ENCODE peak calls at places on chromosomes 3 and 15, in seven cellular contexts. S is IMR-90, N is H9, L is mesenchymal stem cell, M is mesendoderm, P is H1, A is trophoblast cell. H is an unnamed sample.

GRCh38 chr3:134446800-134447199 is 39.0 kb downstream of the ANAPC13 start:
- DNase-seq in S (peak), N (no peak), L (peak), M (no peak), P (peak), A (no peak), H (no peak)

GRCh38 chr3:106428565-106428994 is 559.8 kb upstream of the CBLB start:
- DNase-seq in S (peak), N (no peak), L (peak), M (peak), P (no peak), A (peak), H (no peak)

GRCh38 chr3:48248095-48248863 is 7.4 kb downstream of the ZNF589 start:
- DNase-seq in S (no peak), N (no peak), L (no peak), M (no peak), P (no peak), A (no peak), H (no peak)

GRCh38 chr3:16265455-16265786 is 409 bp downstream of the OXNAD1 start:
- DNase-seq in S (no peak), N (no peak), L (no peak), M (no peak), P (no peak), A (no peak), H (no peak)

GRCh38 chr3:149575213-149575961 is 82.4 kb downstream of the WWTR1 start:
- DNase-seq in S (peak), N (no peak), L (peak), M (peak), P (no peak), A (no peak), H (no peak)

GRCh38 chr3:86554346-86554745 is 436.6 kb downstream of the VGLL3 start:
- DNase-seq in S (no peak), N (no peak), L (no peak), M (peak), P (no peak), A (no peak), H (no peak)

GRCh38 chr15:42772126-42772525 is 35.2 kb upstream of the CDAN1 start:
- DNase-seq in S (no peak), N (no peak), L (no peak), M (no peak), P (no peak), A (no peak), H (no peak)

GRCh38 chr3:10338164-10338470 is 17.2 kb upstream of the SEC13 start:
- DNase-seq in S (no peak), N (no peak), L (no peak), M (no peak), P (no peak), A (no peak), H (no peak)

GRCh38 chr15:51861557-51862350 is 32.3 kb downstream of the TMOD3 start:
- DNase-seq in S (no peak), N (no peak), L (no peak), M (no peak), P (no peak), A (no peak), H (no peak)

GRCh38 chr3:8205876-8206275 is 295.7 kb upstream of the LMCD1 start:
- DNase-seq in S (no peak), N (no peak), L (no peak), M (no peak), P (no peak), A (no peak), H (no peak)

GRCh38 chr15:52262364-52262763 is 33.2 kb downstream of the MYO5C start:
- DNase-seq in S (no peak), N (no peak), L (peak), M (peak), P (no peak), A (no peak), H (peak)

GRCh38 chr15:73338058-73338457 is 30.7 kb downstream of the HCN4 start:
- DNase-seq in S (no peak), N (no peak), L (no peak), M (no peak), P (no peak), A (no peak), H (no peak)

GRCh38 chr3:153633407-153633806 is 471.4 kb downstream of the RAP2B start:
- DNase-seq in S (no peak), N (no peak), L (no peak), M (no peak), P (no peak), A (no peak), H (no peak)

GRCh38 chr15:64580696-64581407 is 120.5 kb downstream of the ZNF609 start:
- DNase-seq in S (no peak), N (no peak), L (no peak), M (no peak), P (no peak), A (no peak), H (no peak)

GRCh38 chr3:64922213-64922612 is 234.4 kb upstream of the ADAMTS9 start:
- DNase-seq in S (no peak), N (no peak), L (no peak), M (no peak), P (no peak), A (no peak), H (no peak)

GRCh38 chr3:168091961-168092360 is 3.8 kb downstream of the GOLIM4 start:
- DNase-seq in S (no peak), N (no peak), L (no peak), M (no peak), P (no peak), A (no peak), H (no peak)

GRCh38 chr3:51698209-51698608 is 8.7 kb upstream of the GRM2 start:
- DNase-seq in S (no peak), N (no peak), L (no peak), M (no peak), P (no peak), A (no peak), H (no peak)
- H2BK5ac ChIP-seq in S (no peak), N (no peak), L (no peak), M (no peak), P (no peak), A (no peak), H (peak)

GRCh38 chr15:67914028-67914427 is 74.2 kb upstream of the RNU6-1 start:
- DNase-seq in S (no peak), N (no peak), L (no peak), M (no peak), P (no peak), A (peak), H (no peak)

GRCh38 chr15:67908756-67909155 is 68.9 kb upstream of the RNU6-1 start:
- DNase-seq in S (no peak), N (no peak), L (no peak), M (no peak), P (no peak), A (no peak), H (no peak)

GRCh38 chr15:67914537-67915373 is 74.9 kb upstream of the RNU6-1 start:
- DNase-seq in S (peak), N (peak), L (peak), M (peak), P (peak), A (no peak), H (peak)

GRCh38 chr15:67915374-67916050 is 75.7 kb upstream of the RNU6-1 start:
- DNase-seq in S (no peak), N (no peak), L (peak), M (peak), P (peak), A (no peak), H (no peak)

GRCh38 chr15:67911727-67912126 is 71.9 kb upstream of the RNU6-1 start:
- DNase-seq in S (no peak), N (no peak), L (no peak), M (no peak), P (no peak), A (no peak), H (no peak)
- H3K27ac ChIP-seq in S (no peak), N (no peak), L (no peak), M (no peak), P (no peak), A (no peak), H (no peak)

GRCh38 chr3:4584537-4585249 is 91.5 kb downstream of the ITPR1 start:
- DNase-seq in S (peak), N (no peak), L (peak), M (no peak), P (no peak), A (no peak), H (no peak)
- H4K8ac ChIP-seq in S (peak), N (no peak), L (no peak), M (no peak), P (no peak), A (no peak), H (no peak)

DNA sequence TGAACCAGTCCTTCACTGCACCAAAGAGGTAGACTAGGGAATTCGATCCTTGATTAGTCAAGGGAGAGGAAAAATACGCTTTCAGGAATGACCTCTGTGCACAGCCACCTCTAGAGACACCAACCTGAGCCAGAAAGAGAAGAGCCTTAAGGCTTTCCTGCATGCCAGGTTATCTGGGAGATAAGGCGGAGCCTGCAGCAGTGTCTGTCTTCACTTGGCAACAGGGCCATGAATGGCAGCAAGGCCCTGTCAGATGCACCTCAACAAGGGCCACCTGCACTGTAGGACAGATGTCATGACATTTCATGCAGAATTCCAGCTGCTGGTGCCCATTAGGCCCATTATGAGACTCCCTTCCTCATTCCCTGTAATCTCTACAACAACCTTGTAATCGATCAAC is 88.1 kb downstream of the MEX3B start:
- DNase-seq in S (no peak), N (no peak), L (no peak), M (peak), P (no peak), A (peak), H (no peak)
- H2BK5ac ChIP-seq in S (no peak), N (no peak), L (no peak), M (no peak), P (no peak), A (no peak), H (no peak)

DNA sequence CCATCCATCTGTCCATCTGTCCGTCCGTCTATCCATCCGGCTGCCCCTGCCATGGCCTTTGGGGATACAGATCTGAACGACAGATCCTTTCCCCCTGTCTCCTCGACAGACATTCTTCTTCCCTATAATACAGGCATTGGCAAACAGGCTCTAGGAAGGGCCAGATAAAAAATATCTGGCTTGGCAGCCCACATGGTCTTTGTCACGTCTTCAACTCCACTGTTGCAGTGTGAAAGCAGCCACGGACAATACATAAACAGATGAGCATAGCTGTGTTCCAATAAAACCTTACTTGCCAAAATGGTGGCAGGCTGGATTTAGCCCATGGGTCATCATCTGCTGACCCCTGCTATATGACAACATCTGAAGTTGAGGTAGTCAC is 128.5 kb upstream of the SMAD3 start:
- DNase-seq in S (no peak), N (no peak), L (no peak), M (no peak), P (no peak), A (no peak), H (no peak)
- H3K27ac ChIP-seq in S (peak), N (no peak), L (no peak), M (no peak), P (peak), A (no peak), H (no peak)